ENCODE peak calls at places on chromosomes 6 and 20, in four cellular contexts. One of them, this sample, is unnamed.

GRCh38 chr6:4130357-4130987 is 4.9 kb downstream of the ECI2 start:
- DNase-seq in A549: no peak
- DNase-seq in HepG2: peak
- DNase-seq in K562: no peak
- DNase-seq in this sample: no peak

GRCh38 chr6:18422136-18422535 is 35.0 kb downstream of the RNF144B start:
- DNase-seq in K562: no peak
- DNase-seq in A549: no peak
- DNase-seq in HepG2: peak
- DNase-seq in this sample: no peak

GRCh38 chr6:90214461-90214860 is 82.2 kb downstream of the BACH2 start:
- DNase-seq in K562: no peak
- DNase-seq in HepG2: no peak
- DNase-seq in A549: no peak
- DNase-seq in this sample: no peak

GRCh38 chr6:12182676-12183075 is 107.5 kb upstream of the EDN1 start:
- DNase-seq in K562: no peak
- DNase-seq in HepG2: no peak
- DNase-seq in A549: no peak
- DNase-seq in this sample: no peak

GRCh38 chr6:53862517-53863457 is 68.0 kb downstream of the LRRC1 start:
- DNase-seq in K562: no peak
- DNase-seq in A549: no peak
- DNase-seq in HepG2: no peak
- DNase-seq in this sample: no peak

GRCh38 chr6:467671-468082 is 76.1 kb downstream of the IRF4 start:
- DNase-seq in K562: no peak
- DNase-seq in HepG2: no peak
- DNase-seq in A549: no peak
- DNase-seq in this sample: no peak

GRCh38 chr20:24991897-24992419 is 593 bp downstream of the APMAP start:
- DNase-seq in K562: peak
- DNase-seq in HepG2: no peak
- DNase-seq in A549: peak
- DNase-seq in this sample: peak

GRCh38 chr20:52060794-52061714 is 130.5 kb downstream of the ZFP64 start:
- DNase-seq in A549: peak
- DNase-seq in K562: no peak
- DNase-seq in HepG2: peak
- DNase-seq in this sample: peak

GRCh38 chr6:21005816-21006553 is 471.7 kb downstream of the CDKAL1 start:
- DNase-seq in A549: peak
- DNase-seq in K562: no peak
- DNase-seq in HepG2: peak
- DNase-seq in this sample: no peak

GRCh38 chr20:63150911-63151531 is 64.9 kb downstream of the YTHDF1 start:
- DNase-seq in A549: no peak
- DNase-seq in HepG2: no peak
- DNase-seq in K562: no peak
- DNase-seq in this sample: no peak

GRCh38 chr6:36755435-36756348 is 58.1 kb downstream of the RAB44 start:
- DNase-seq in HepG2: peak
- DNase-seq in K562: no peak
- DNase-seq in A549: no peak
- DNase-seq in this sample: no peak

GRCh38 chr20:46767127-46767761 is 57.8 kb downstream of the SLC2A10 start:
- DNase-seq in K562: peak
- DNase-seq in HepG2: peak
- DNase-seq in A549: peak
- DNase-seq in this sample: peak

GRCh38 chr6:159037746-159038290 is 7.0 kb downstream of the TAGAP start:
- DNase-seq in A549: no peak
- DNase-seq in HepG2: no peak
- DNase-seq in K562: no peak
- DNase-seq in this sample: no peak

GRCh38 chr20:23143098-23143497 is 57.0 kb upstream of the CD93 start:
- DNase-seq in A549: peak
- DNase-seq in HepG2: peak
- DNase-seq in K562: peak
- DNase-seq in this sample: no peak

GRCh38 chr6:48037946-48038345 is 73.1 kb downstream of the PTCHD4 start:
- DNase-seq in K562: no peak
- DNase-seq in A549: no peak
- DNase-seq in HepG2: no peak
- DNase-seq in this sample: no peak

GRCh38 chr20:23586735-23587525 is 18.6 kb upstream of the CST9L start:
- DNase-seq in A549: no peak
- DNase-seq in K562: no peak
- DNase-seq in HepG2: peak
- DNase-seq in this sample: no peak

GRCh38 chr20:1377984-1378742 is 14.7 kb downstream of the FKBP1A start:
- DNase-seq in K562: no peak
- DNase-seq in HepG2: peak
- DNase-seq in A549: no peak
- DNase-seq in this sample: no peak

GRCh38 chr6:154276810-154277577 is 79.6 kb downstream of the IPCEF1 start:
- DNase-seq in K562: peak
- DNase-seq in A549: peak
- DNase-seq in HepG2: peak
- DNase-seq in this sample: no peak

GRCh38 chr6:39082310-39082709 is 32.7 kb downstream of the SAYSD1 start:
- DNase-seq in K562: no peak
- DNase-seq in HepG2: no peak
- DNase-seq in A549: no peak
- DNase-seq in this sample: no peak

GRCh38 chr20:8043687-8044278 is 24.2 kb upstream of the TMX4 start:
- DNase-seq in K562: peak
- DNase-seq in A549: peak
- DNase-seq in HepG2: peak
- DNase-seq in this sample: no peak

GRCh38 chr6:56902551-56903464 is 52.1 kb upstream of the BEND6 start:
- DNase-seq in HepG2: peak
- DNase-seq in A549: peak
- DNase-seq in K562: peak
- DNase-seq in this sample: no peak

GRCh38 chr6:11412011-11412424 is 125.5 kb upstream of the TMEM170B start:
- DNase-seq in K562: no peak
- DNase-seq in HepG2: no peak
- DNase-seq in A549: no peak
- DNase-seq in this sample: no peak

GRCh38 chr20:49870261-49870660 is 45.1 kb downstream of the SPATA2 start:
- DNase-seq in K562: no peak
- DNase-seq in HepG2: no peak
- DNase-seq in A549: no peak
- DNase-seq in this sample: no peak

GRCh38 chr20:16260911-16261310 is 312.3 kb downstream of the KIF16B start:
- DNase-seq in K562: no peak
- DNase-seq in HepG2: no peak
- DNase-seq in A549: no peak
- DNase-seq in this sample: no peak

GRCh38 chr20:47311211-47311610 is 45.3 kb downstream of the ZMYND8 start:
- DNase-seq in A549: no peak
- DNase-seq in K562: no peak
- DNase-seq in HepG2: no peak
- DNase-seq in this sample: no peak

GRCh38 chr6:151320140-151320539 is 71.2 kb downstream of the ZBTB2 start:
- DNase-seq in A549: no peak
- DNase-seq in HepG2: no peak
- DNase-seq in K562: no peak
- DNase-seq in this sample: no peak

GRCh38 chr20:38321959-38322598 is 18.1 kb downstream of the BPI start:
- DNase-seq in A549: peak
- DNase-seq in HepG2: peak
- DNase-seq in K562: peak
- DNase-seq in this sample: peak

GRCh38 chr6:55033021-55033546 is 141.2 kb upstream of the HCRTR2 start:
- DNase-seq in A549: no peak
- DNase-seq in HepG2: no peak
- DNase-seq in K562: no peak
- DNase-seq in this sample: no peak

GRCh38 chr20:47304287-47304686 is 52.2 kb downstream of the ZMYND8 start:
- DNase-seq in HepG2: no peak
- DNase-seq in K562: no peak
- DNase-seq in A549: no peak
- DNase-seq in this sample: no peak

GRCh38 chr6:16238658-16239089 is 287 bp downstream of the GMPR start:
- DNase-seq in HepG2: no peak
- DNase-seq in K562: peak
- DNase-seq in A549: no peak
- DNase-seq in this sample: no peak

GRCh38 chr6:4316867-4317400 is 181.6 kb upstream of the ECI2 start:
- DNase-seq in A549: no peak
- DNase-seq in K562: no peak
- DNase-seq in HepG2: no peak
- DNase-seq in this sample: no peak

GRCh38 chr6:52670502-52671409 is at the start of gene TMEM14A:
- DNase-seq in HepG2: peak
- DNase-seq in K562: peak
- DNase-seq in A549: peak
- DNase-seq in this sample: peak

GRCh38 chr6:37731888-37732287 is 34.2 kb upstream of the MDGA1 start:
- DNase-seq in K562: peak
- DNase-seq in HepG2: no peak
- DNase-seq in A549: no peak
- DNase-seq in this sample: peak

DNA sequence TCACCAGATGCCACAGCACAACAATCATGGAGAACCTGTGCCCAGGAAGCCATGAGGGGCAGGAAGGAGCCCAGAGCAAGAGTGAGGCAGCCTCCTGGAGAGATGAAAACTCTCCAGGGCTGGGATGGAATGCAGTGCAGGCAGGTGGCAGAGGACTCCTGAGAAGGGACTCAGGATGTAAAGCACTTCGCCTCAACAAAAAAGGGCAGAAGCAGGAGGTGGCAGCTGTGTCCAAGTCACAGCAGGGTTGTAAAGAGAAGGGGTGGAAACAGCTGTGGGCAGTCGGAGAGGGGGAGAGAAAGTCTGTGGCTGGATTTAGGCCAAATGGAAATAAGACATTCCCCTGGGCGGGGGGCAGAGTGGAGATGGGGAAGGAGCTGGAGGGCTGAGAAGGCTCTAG is 34.9 kb downstream of the CYP21A2 start:
- DNase-seq in HepG2: no peak
- DNase-seq in K562: no peak
- DNase-seq in A549: no peak
- DNase-seq in this sample: no peak
- TF ChIP-seq HMGXB4 in HepG2: no peak
- TF ChIP-seq HMGXB4 in K562: no peak
- TF ChIP-seq HMGXB4 in A549: no peak
- TF ChIP-seq HMGXB4 in this sample: no peak

GRCh38 chr20:40958598-40958997 is 70.0 kb upstream of the TOP1 start:
- DNase-seq in HepG2: no peak
- DNase-seq in K562: no peak
- DNase-seq in A549: no peak
- DNase-seq in this sample: no peak
- TF ChIP-seq MAX in HepG2: no peak
- TF ChIP-seq MAX in K562: no peak
- TF ChIP-seq MAX in A549: no peak
- TF ChIP-seq MAX in this sample: no peak

DNA sequence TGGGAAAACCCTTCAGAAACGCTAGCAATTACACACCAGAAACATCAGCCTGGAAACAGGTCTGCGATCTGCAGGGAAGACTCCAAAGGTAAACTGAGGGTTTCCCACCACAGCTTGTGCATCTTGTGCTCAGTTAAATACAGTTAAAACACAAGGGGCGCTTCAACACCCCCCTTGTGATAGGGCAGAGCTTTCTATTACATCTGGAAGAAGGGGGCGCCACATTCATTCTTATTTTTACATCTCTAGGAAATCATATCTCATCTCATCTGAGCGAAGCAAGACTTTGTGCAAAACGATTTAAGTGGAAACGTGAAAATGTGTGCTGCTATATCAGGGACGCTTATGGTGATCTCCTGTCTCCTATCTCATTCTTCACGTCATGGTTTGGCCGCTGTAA is 58.5 kb downstream of the PRND start:
- DNase-seq in A549: no peak
- DNase-seq in HepG2: no peak
- DNase-seq in K562: no peak
- DNase-seq in this sample: no peak
- TF ChIP-seq NR3C1 in A549: no peak
- TF ChIP-seq NR3C1 in HepG2: no peak
- TF ChIP-seq NR3C1 in K562: no peak
- TF ChIP-seq NR3C1 in this sample: no peak

GRCh38 chr6:116247285-116247684 is 6.6 kb downstream of the TSPYL4 start:
- DNase-seq in K562: no peak
- DNase-seq in A549: no peak
- DNase-seq in HepG2: peak
- DNase-seq in this sample: no peak

GRCh38 chr6:116251568-116252384 is 2.1 kb downstream of the TSPYL4 start:
- DNase-seq in A549: no peak
- DNase-seq in HepG2: no peak
- DNase-seq in K562: no peak
- DNase-seq in this sample: no peak

GRCh38 chr6:116244284-116244683 is 9.6 kb downstream of the TSPYL4 start:
- DNase-seq in K562: no peak
- DNase-seq in A549: no peak
- DNase-seq in HepG2: no peak
- DNase-seq in this sample: no peak

GRCh38 chr6:116248577-116248976 is 5.3 kb downstream of the TSPYL4 start:
- DNase-seq in K562: no peak
- DNase-seq in A549: no peak
- DNase-seq in HepG2: no peak
- DNase-seq in this sample: no peak

GRCh38 chr6:116246089-116246488 is 7.8 kb downstream of the TSPYL4 start:
- DNase-seq in HepG2: no peak
- DNase-seq in K562: no peak
- DNase-seq in A549: no peak
- DNase-seq in this sample: no peak
- TF ChIP-seq HMGXB4 in HepG2: no peak
- TF ChIP-seq HMGXB4 in K562: no peak
- TF ChIP-seq HMGXB4 in A549: no peak
- TF ChIP-seq HMGXB4 in this sample: no peak

GRCh38 chr20:32896521-32897280 is 38.0 kb downstream of the EFCAB8 start:
- DNase-seq in HepG2: no peak
- DNase-seq in K562: no peak
- DNase-seq in A549: no peak
- DNase-seq in this sample: no peak

GRCh38 chr20:32902456-32903420 is 44.0 kb downstream of the EFCAB8 start:
- DNase-seq in K562: peak
- DNase-seq in HepG2: peak
- DNase-seq in A549: peak
- DNase-seq in this sample: peak

GRCh38 chr20:32893878-32894483 is 35.3 kb downstream of the EFCAB8 start:
- DNase-seq in K562: peak
- DNase-seq in A549: peak
- DNase-seq in HepG2: peak
- DNase-seq in this sample: peak

GRCh38 chr20:32894711-32895355 is 36.1 kb downstream of the EFCAB8 start:
- DNase-seq in HepG2: no peak
- DNase-seq in A549: no peak
- DNase-seq in K562: no peak
- DNase-seq in this sample: no peak

GRCh38 chr20:32898721-32899120 is 40.0 kb downstream of the EFCAB8 start:
- DNase-seq in A549: no peak
- DNase-seq in HepG2: no peak
- DNase-seq in K562: no peak
- DNase-seq in this sample: no peak
- TF ChIP-seq MAX in A549: no peak
- TF ChIP-seq MAX in HepG2: no peak
- TF ChIP-seq MAX in K562: no peak
- TF ChIP-seq MAX in this sample: no peak